ENCODE peak calls at places on chromosomes 2 and 18, in six cellular contexts. One of them, this sample, is unnamed.

GRCh38 chr2:195515551-195515950 is 141.5 kb upstream of the SLC39A10 start:
- DNase-seq in breast epithelium: no peak
- DNase-seq in A549: no peak
- DNase-seq in kidney: peak
- DNase-seq in thyroid gland: no peak
- DNase-seq in neural progenitor cell: no peak
- DNase-seq in this sample: no peak

GRCh38 chr2:164967781-164968228 is 12.5 kb upstream of the SLC38A11 start:
- DNase-seq in breast epithelium: no peak
- DNase-seq in A549: no peak
- DNase-seq in kidney: no peak
- DNase-seq in thyroid gland: no peak
- DNase-seq in neural progenitor cell: peak
- DNase-seq in this sample: peak

GRCh38 chr18:3213231-3214059 is 6.3 kb downstream of the MYOM1 start:
- DNase-seq in breast epithelium: no peak
- DNase-seq in A549: no peak
- DNase-seq in kidney: no peak
- DNase-seq in thyroid gland: no peak
- DNase-seq in neural progenitor cell: no peak
- DNase-seq in this sample: peak

GRCh38 chr2:162888641-162889040 is 50.1 kb upstream of the KCNH7 start:
- DNase-seq in breast epithelium: no peak
- DNase-seq in A549: no peak
- DNase-seq in kidney: no peak
- DNase-seq in thyroid gland: no peak
- DNase-seq in neural progenitor cell: no peak
- DNase-seq in this sample: no peak

GRCh38 chr2:241217320-241218031 is 29.0 kb downstream of the ANO7 start:
- DNase-seq in breast epithelium: peak
- DNase-seq in A549: peak
- DNase-seq in kidney: peak
- DNase-seq in thyroid gland: peak
- DNase-seq in neural progenitor cell: peak
- DNase-seq in this sample: peak

GRCh38 chr2:232890896-232891601 is 21.0 kb downstream of the SNORC start:
- DNase-seq in breast epithelium: peak
- DNase-seq in A549: no peak
- DNase-seq in kidney: peak
- DNase-seq in thyroid gland: peak
- DNase-seq in neural progenitor cell: peak
- DNase-seq in this sample: peak

GRCh38 chr2:225310745-225311144 is 88.8 kb upstream of the NYAP2 start:
- DNase-seq in breast epithelium: no peak
- DNase-seq in A549: no peak
- DNase-seq in kidney: no peak
- DNase-seq in thyroid gland: no peak
- DNase-seq in neural progenitor cell: no peak
- DNase-seq in this sample: no peak

GRCh38 chr2:103664690-103665089 is 902.9 kb downstream of the TMEM182 start:
- DNase-seq in breast epithelium: no peak
- DNase-seq in A549: no peak
- DNase-seq in kidney: no peak
- DNase-seq in thyroid gland: no peak
- DNase-seq in neural progenitor cell: no peak
- DNase-seq in this sample: no peak

GRCh38 chr2:62455957-62456692 is 49.9 kb downstream of the TMEM17 start:
- DNase-seq in breast epithelium: no peak
- DNase-seq in A549: no peak
- DNase-seq in kidney: no peak
- DNase-seq in thyroid gland: no peak
- DNase-seq in neural progenitor cell: no peak
- DNase-seq in this sample: no peak

GRCh38 chr18:65752625-65753325 is 2.0 kb downstream of the CDH7 start:
- DNase-seq in breast epithelium: no peak
- DNase-seq in A549: no peak
- DNase-seq in kidney: no peak
- DNase-seq in thyroid gland: no peak
- DNase-seq in neural progenitor cell: no peak
- DNase-seq in this sample: no peak

GRCh38 chr2:158487419-158487818 is 30.7 kb downstream of the PKP4 start:
- DNase-seq in breast epithelium: no peak
- DNase-seq in A549: no peak
- DNase-seq in kidney: no peak
- DNase-seq in thyroid gland: peak
- DNase-seq in neural progenitor cell: no peak
- DNase-seq in this sample: peak

GRCh38 chr2:232504438-232504837 is 15.8 kb upstream of the PRSS56 start:
- DNase-seq in breast epithelium: no peak
- DNase-seq in A549: no peak
- DNase-seq in kidney: no peak
- DNase-seq in thyroid gland: no peak
- DNase-seq in neural progenitor cell: no peak
- DNase-seq in this sample: no peak

GRCh38 chr18:45166341-45167108 is 448.8 kb upstream of the SLC14A2 start:
- DNase-seq in breast epithelium: no peak
- DNase-seq in A549: peak
- DNase-seq in kidney: peak
- DNase-seq in thyroid gland: no peak
- DNase-seq in neural progenitor cell: no peak
- DNase-seq in this sample: peak

GRCh38 chr2:237922641-237923361 is 44.0 kb upstream of the UBE2F start:
- DNase-seq in breast epithelium: no peak
- DNase-seq in A549: peak
- DNase-seq in kidney: no peak
- DNase-seq in thyroid gland: no peak
- DNase-seq in neural progenitor cell: no peak
- DNase-seq in this sample: no peak

GRCh38 chr2:179264238-179265081 is at the start of gene SESTD1:
- DNase-seq in breast epithelium: peak
- DNase-seq in A549: peak
- DNase-seq in kidney: peak
- DNase-seq in thyroid gland: peak
- DNase-seq in neural progenitor cell: peak
- DNase-seq in this sample: peak

GRCh38 chr18:48842259-48843061 is 108.3 kb downstream of the SMAD7 start:
- DNase-seq in breast epithelium: no peak
- DNase-seq in A549: no peak
- DNase-seq in kidney: peak
- DNase-seq in thyroid gland: peak
- DNase-seq in neural progenitor cell: no peak
- DNase-seq in this sample: peak

GRCh38 chr2:54915101-54915500 is 135.2 kb downstream of the RTN4 start:
- DNase-seq in breast epithelium: no peak
- DNase-seq in A549: no peak
- DNase-seq in kidney: no peak
- DNase-seq in thyroid gland: no peak
- DNase-seq in neural progenitor cell: no peak
- DNase-seq in this sample: no peak

GRCh38 chr2:88903744-88904353 is 212.4 kb downstream of the RPIA start:
- DNase-seq in breast epithelium: no peak
- DNase-seq in A549: peak
- DNase-seq in kidney: no peak
- DNase-seq in thyroid gland: no peak
- DNase-seq in neural progenitor cell: no peak
- DNase-seq in this sample: peak

GRCh38 chr2:143261986-143262784 is 133.0 kb downstream of the ARHGAP15 start:
- DNase-seq in breast epithelium: no peak
- DNase-seq in A549: no peak
- DNase-seq in kidney: no peak
- DNase-seq in thyroid gland: no peak
- DNase-seq in neural progenitor cell: no peak
- DNase-seq in this sample: peak

GRCh38 chr2:37934591-37935513 is 9.8 kb downstream of the RMDN2 start:
- DNase-seq in breast epithelium: no peak
- DNase-seq in A549: no peak
- DNase-seq in kidney: no peak
- DNase-seq in thyroid gland: no peak
- DNase-seq in neural progenitor cell: no peak
- DNase-seq in this sample: no peak

DNA sequence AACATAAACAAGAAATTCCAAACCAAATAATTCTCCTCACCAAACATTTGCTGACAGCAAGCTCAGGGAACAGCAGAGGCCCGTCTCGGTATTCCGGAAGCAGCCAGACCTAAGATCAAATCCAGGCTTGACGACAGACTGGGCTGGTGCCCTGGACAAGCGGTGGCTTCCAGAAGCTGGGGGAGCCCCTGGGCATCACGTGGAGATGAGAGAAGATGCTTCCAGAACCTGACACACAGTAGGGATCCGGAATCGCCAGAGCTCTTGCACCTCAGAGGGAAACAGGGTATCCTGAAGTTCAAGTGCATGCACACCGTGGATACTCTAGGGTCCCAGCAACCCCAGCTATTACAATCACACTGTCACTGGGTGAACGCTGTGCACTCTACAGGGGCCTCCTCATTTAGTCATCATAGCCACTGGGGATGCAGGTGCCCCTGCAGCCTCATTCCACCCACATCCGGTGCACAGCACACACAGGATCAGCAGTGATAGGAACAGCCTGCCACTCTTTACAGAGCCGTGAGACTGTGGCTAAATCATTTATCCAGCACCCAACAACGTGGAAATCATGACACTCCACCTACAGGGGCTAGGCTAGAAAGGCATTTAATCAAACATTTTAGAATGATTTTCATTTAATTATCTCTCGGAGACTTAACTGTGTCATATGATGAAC is 102.6 kb downstream of the HDAC4 start:
- DNase-seq in breast epithelium: peak
- DNase-seq in A549: no peak
- DNase-seq in kidney: peak
- DNase-seq in thyroid gland: peak
- DNase-seq in neural progenitor cell: no peak
- DNase-seq in this sample: no peak
- TF ChIP-seq CTCF in breast epithelium: no peak
- TF ChIP-seq CTCF in A549: no peak
- TF ChIP-seq CTCF in kidney: no peak
- TF ChIP-seq CTCF in thyroid gland: no peak
- TF ChIP-seq CTCF in neural progenitor cell: no peak
- TF ChIP-seq CTCF in this sample: no peak

DNA sequence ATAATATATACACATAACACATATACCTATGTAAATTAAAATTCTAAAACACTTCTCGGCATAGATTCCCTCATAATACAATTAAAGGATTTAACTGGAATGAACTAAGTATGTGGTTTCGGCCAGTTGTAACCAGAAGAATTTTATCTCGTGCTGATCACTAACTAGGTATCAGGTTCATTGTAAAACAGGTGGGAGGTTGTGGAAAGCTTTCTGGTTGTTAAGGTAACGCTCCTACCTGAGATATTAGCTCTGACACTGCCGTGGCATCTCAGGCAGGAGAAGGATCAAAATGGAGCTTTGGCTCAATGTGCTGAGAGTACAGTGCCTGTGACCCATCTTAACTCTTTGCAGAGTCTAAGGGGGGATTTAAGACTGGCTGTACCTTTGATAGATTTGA is 42.5 kb downstream of the SLC9A2 start:
- DNase-seq in breast epithelium: no peak
- DNase-seq in A549: no peak
- DNase-seq in kidney: no peak
- DNase-seq in thyroid gland: no peak
- DNase-seq in neural progenitor cell: no peak
- DNase-seq in this sample: no peak
- H3K4me3 ChIP-seq in breast epithelium: no peak
- H3K4me3 ChIP-seq in A549: no peak
- H3K4me3 ChIP-seq in kidney: no peak
- H3K4me3 ChIP-seq in thyroid gland: no peak
- H3K4me3 ChIP-seq in neural progenitor cell: no peak
- H3K4me3 ChIP-seq in this sample: no peak

DNA sequence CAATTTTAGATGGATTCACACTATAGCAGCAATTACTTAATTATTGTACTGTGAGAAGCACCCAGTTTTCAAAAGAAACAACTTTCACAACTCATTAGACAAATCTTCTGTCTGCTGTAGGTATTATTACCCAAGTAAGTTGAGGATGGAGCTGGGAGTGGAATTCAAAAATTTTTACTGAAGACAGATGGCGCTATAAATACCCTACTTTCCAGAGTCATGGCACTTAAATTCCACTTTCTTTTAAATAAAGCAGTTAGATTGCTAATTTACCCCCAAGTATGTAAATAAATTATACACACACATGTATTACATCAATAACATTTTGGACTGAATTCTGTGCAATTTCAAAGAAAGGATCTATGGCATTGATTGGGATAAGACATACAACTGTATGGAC is 166.8 kb downstream of the FTCDNL1 start:
- DNase-seq in breast epithelium: no peak
- DNase-seq in A549: no peak
- DNase-seq in kidney: no peak
- DNase-seq in thyroid gland: no peak
- DNase-seq in neural progenitor cell: no peak
- DNase-seq in this sample: no peak
- TF ChIP-seq CTCF in breast epithelium: no peak
- TF ChIP-seq CTCF in A549: no peak
- TF ChIP-seq CTCF in kidney: no peak
- TF ChIP-seq CTCF in thyroid gland: no peak
- TF ChIP-seq CTCF in neural progenitor cell: peak
- TF ChIP-seq CTCF in this sample: no peak

GRCh38 chr18:78975699-78976098 is 3.9 kb upstream of the SALL3 start:
- DNase-seq in breast epithelium: no peak
- DNase-seq in A549: no peak
- DNase-seq in kidney: no peak
- DNase-seq in thyroid gland: no peak
- DNase-seq in neural progenitor cell: no peak
- DNase-seq in this sample: no peak

GRCh38 chr18:78972930-78973331 is 6.7 kb upstream of the SALL3 start:
- DNase-seq in breast epithelium: no peak
- DNase-seq in A549: no peak
- DNase-seq in kidney: peak
- DNase-seq in thyroid gland: no peak
- DNase-seq in neural progenitor cell: peak
- DNase-seq in this sample: no peak

GRCh38 chr18:78973357-78974083 is 6.1 kb upstream of the SALL3 start:
- DNase-seq in breast epithelium: no peak
- DNase-seq in A549: no peak
- DNase-seq in kidney: peak
- DNase-seq in thyroid gland: no peak
- DNase-seq in neural progenitor cell: peak
- DNase-seq in this sample: no peak

GRCh38 chr18:78975282-78975681 is 4.3 kb upstream of the SALL3 start:
- DNase-seq in breast epithelium: no peak
- DNase-seq in A549: no peak
- DNase-seq in kidney: no peak
- DNase-seq in thyroid gland: no peak
- DNase-seq in neural progenitor cell: peak
- DNase-seq in this sample: no peak

GRCh38 chr18:78974115-78974740 is 5.4 kb upstream of the SALL3 start:
- DNase-seq in breast epithelium: no peak
- DNase-seq in A549: no peak
- DNase-seq in kidney: peak
- DNase-seq in thyroid gland: no peak
- DNase-seq in neural progenitor cell: peak
- DNase-seq in this sample: no peak
- H3K4me3 ChIP-seq in breast epithelium: no peak
- H3K4me3 ChIP-seq in A549: no peak
- H3K4me3 ChIP-seq in kidney: no peak
- H3K4me3 ChIP-seq in thyroid gland: no peak
- H3K4me3 ChIP-seq in neural progenitor cell: peak
- H3K4me3 ChIP-seq in this sample: no peak

This sample was measured in choroid plexus epithelial cell.